ENCODE peak calls at places on chromosome 17, in seven cellular contexts. M is A549, W is cardiac fibroblast, R is prostate gland, Z is MM.1S, E is epithelial cell of esophagus, S is omental fat pad. C is an unnamed sample.

GRCh38 chr17:40551091-40551873 is 14.0 kb downstream of the CCR7 start:
- DNase-seq in M (peak), W (peak), R (no peak), Z (no peak), E (peak), S (peak), C (peak)

GRCh38 chr17:78716814-78717393 is 65.2 kb downstream of the CYTH1 start:
- DNase-seq in M (peak), W (peak), R (peak), Z (peak), E (peak), S (no peak), C (peak)

GRCh38 chr17:44204453-44204882 is 4.8 kb upstream of the ATXN7L3 start:
- DNase-seq in M (no peak), W (peak), R (no peak), Z (no peak), E (peak), S (no peak), C (no peak)

GRCh38 chr17:77696720-77697460 is 261.6 kb upstream of the TNRC6C start:
- DNase-seq in M (no peak), W (no peak), R (no peak), Z (no peak), E (no peak), S (no peak), C (no peak)

GRCh38 chr17:83069571-83069906 is 9.9 kb upstream of the METRNL start:
- DNase-seq in M (no peak), W (no peak), R (no peak), Z (no peak), E (no peak), S (no peak), C (no peak)

GRCh38 chr17:68539536-68540469 is 27.6 kb downstream of the PRKAR1A start:
- DNase-seq in M (peak), W (peak), R (no peak), Z (peak), E (peak), S (no peak), C (no peak)

GRCh38 chr17:63840591-63841349 is 1.7 kb downstream of the SMARCD2 start:
- DNase-seq in M (no peak), W (peak), R (peak), Z (no peak), E (no peak), S (no peak), C (no peak)

GRCh38 chr17:63918305-63918704 is 334 bp downstream of the GH1 start:
- DNase-seq in M (peak), W (peak), R (no peak), Z (no peak), E (no peak), S (no peak), C (no peak)

GRCh38 chr17:59839646-59840328 is 53.0 kb downstream of the TUBD1 start:
- DNase-seq in M (peak), W (peak), R (no peak), Z (no peak), E (no peak), S (no peak), C (no peak)

DNA sequence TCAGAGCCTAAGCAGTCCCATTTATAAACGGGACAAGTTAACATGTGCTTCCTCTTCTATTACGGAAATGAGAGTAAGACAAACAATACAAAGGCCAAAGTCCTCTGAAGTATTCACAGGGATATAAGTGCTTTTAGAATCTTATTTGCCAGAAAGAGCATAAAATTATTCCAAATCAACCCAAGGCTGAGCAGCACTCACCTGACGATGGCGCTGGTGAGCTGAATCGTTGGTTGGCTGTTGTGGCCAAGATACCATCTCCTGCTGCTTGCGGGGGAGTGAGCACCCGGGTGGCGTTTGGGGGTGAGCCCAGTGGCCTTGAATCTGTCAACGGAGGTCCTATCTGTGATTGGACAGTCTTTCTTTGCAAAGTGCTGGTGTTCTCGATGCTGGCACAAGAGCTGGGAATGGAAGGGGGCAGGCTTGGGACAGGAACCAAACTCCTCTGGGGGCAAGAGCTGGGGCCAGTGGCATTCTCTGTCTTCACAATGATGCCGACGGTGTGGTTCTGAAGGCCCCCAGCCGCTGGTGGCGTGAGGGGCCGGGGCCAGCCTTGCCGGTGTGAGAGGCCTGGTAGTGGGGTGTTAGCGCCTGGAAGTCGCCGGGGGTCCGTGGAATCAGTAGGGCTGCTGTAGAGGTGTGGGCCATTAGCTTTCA is 9.5 kb upstream of the DHRS13 start:
- DNase-seq in M (peak), W (no peak), R (no peak), Z (no peak), E (no peak), S (no peak), C (peak)
- TF ChIP-seq CTCF in M (peak), W (peak), R (no peak), Z (peak), E (no peak), S (no peak), C (no peak)

DNA sequence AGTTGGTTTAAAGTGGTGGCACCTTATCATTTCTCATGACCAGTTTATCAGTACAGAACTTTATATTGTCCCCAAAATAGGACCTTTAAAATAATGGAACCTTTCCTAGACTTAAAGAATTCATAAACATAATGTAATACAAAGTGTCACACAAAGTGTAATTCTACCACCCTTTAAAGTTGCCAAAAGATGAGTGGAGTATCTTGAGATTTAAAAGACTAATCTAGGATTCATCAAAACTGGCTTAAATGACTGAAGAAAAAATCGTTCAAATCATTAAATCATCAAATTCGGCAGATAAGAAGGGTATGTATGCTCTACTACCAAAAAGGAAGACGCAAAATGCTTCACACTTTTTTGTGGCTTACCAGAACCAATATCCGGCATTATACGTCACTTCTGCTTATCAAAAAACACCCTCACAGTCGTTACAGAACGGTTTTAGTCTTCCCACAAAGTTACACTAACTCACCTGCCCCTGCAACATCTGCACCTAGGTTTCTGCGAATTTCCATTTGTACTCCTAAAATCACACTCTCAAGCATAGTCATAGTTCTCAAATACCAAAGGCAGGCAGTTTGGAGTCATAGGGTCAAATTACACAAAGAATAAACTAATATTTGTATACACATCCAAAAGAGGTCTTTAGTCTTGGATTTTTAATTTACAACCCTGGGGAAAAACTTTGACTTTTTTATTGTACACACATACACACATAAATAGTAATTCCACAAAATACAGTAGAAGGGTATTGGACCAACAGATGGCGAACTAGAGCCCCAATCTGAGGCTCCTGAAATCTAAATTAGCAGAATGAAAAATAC is 1.4 kb upstream of the KANSL1 start:
- DNase-seq in M (peak), W (peak), R (no peak), Z (peak), E (peak), S (no peak), C (peak)
- TF ChIP-seq CTCF in M (peak), W (peak), R (peak), Z (peak), E (peak), S (no peak), C (peak)

DNA sequence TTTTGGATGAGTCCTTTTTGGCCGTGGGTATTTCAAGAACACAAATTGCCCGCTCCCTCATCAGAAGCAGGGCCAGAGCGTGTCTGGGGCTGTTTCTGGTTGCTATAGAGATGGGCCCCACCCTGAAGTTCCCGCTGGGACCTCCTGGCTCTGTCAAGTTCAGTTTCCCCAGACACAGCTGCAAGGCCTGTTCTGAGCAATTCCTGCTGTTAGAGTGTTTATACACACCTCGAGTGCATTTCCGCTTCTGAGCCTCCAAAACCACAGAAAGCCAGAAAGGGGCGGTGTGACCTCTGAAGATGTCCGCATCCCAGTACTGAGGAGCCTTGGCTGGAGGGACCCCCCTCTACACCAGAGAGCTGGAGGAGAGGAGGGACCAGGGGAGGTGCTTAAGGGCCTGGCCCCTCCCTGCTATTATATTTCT is 9.3 kb upstream of the WBP2 start:
- DNase-seq in M (no peak), W (peak), R (no peak), Z (peak), E (peak), S (no peak), C (peak)
- TF ChIP-seq CTCF in M (no peak), W (no peak), R (no peak), Z (no peak), E (no peak), S (no peak), C (no peak)

GRCh38 chr17:1630662-1631061 is 2.0 kb upstream of the SLC43A2 start:
- DNase-seq in M (no peak), W (no peak), R (no peak), Z (no peak), E (no peak), S (no peak), C (no peak)

GRCh38 chr17:1629647-1630310 is 1.1 kb upstream of the SLC43A2 start:
- DNase-seq in M (peak), W (peak), R (peak), Z (peak), E (peak), S (peak), C (peak)

GRCh38 chr17:1627987-1628855 is at the start of gene SLC43A2:
- DNase-seq in M (peak), W (peak), R (peak), Z (peak), E (peak), S (peak), C (peak)

GRCh38 chr17:1627219-1627986 is 1.2 kb downstream of the SLC43A2 start:
- DNase-seq in M (no peak), W (no peak), R (no peak), Z (no peak), E (no peak), S (no peak), C (no peak)

GRCh38 chr17:1628856-1629646 is 417 bp upstream of the SLC43A2 start:
- DNase-seq in M (peak), W (peak), R (peak), Z (peak), E (peak), S (peak), C (peak)
- TF ChIP-seq CTCF in M (peak), W (no peak), R (peak), Z (peak), E (no peak), S (no peak), C (no peak)

DNA sequence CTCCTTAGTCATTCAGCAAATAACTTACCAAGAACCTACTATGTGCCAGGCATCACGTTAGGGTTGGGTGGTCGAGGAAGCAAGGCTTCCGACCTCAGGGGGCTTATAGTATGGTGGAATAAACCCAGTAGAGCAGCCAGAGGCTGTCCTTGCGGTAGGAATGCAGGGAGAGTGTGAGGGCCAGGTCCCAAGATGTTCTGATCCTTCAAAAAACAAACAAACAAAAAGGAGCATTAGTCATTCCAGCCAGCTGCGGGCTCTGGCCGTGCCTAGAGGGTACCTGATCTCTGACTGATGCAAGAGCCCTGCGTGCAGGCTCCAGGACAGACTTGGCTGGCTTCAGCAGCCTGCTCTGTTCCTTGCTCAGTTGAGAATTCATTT is 18.2 kb downstream of the CYB5D2 start:
- DNase-seq in M (peak), W (peak), R (peak), Z (no peak), E (peak), S (no peak), C (no peak)
- TF ChIP-seq CTCF in M (no peak), W (peak), R (peak), Z (no peak), E (peak), S (no peak), C (no peak)

GRCh38 chr17:28727727-28728363 is 743 bp upstream of the NEK8 start:
- DNase-seq in M (peak), W (peak), R (peak), Z (peak), E (peak), S (peak), C (peak)
- TF ChIP-seq CTCF in M (peak), W (peak), R (peak), Z (peak), E (peak), S (no peak), C (no peak)

GRCh38 chr17:80263253-80264047 is 2.8 kb downstream of the RNF213 start:
- DNase-seq in M (peak), W (peak), R (peak), Z (peak), E (peak), S (peak), C (peak)
- TF ChIP-seq CTCF in M (no peak), W (no peak), R (peak), Z (peak), E (no peak), S (no peak), C (no peak)

GRCh38 chr17:73340093-73340596 is 28.3 kb upstream of the CDC42EP4 start:
- DNase-seq in M (peak), W (peak), R (no peak), Z (no peak), E (peak), S (peak), C (peak)
- TF ChIP-seq CTCF in M (peak), W (peak), R (no peak), Z (no peak), E (peak), S (no peak), C (no peak)

GRCh38 chr17:31064707-31065106 is 30.1 kb upstream of the NF1 start:
- DNase-seq in M (no peak), W (no peak), R (no peak), Z (no peak), E (peak), S (no peak), C (no peak)

GRCh38 chr17:31073411-31073810 is 21.4 kb upstream of the NF1 start:
- DNase-seq in M (no peak), W (no peak), R (no peak), Z (no peak), E (no peak), S (no peak), C (no peak)

GRCh38 chr17:31067699-31068184 is 27.0 kb upstream of the NF1 start:
- DNase-seq in M (peak), W (peak), R (no peak), Z (no peak), E (peak), S (no peak), C (no peak)

GRCh38 chr17:31072186-31072585 is 22.6 kb upstream of the NF1 start:
- DNase-seq in M (no peak), W (peak), R (peak), Z (no peak), E (peak), S (no peak), C (no peak)

DNA sequence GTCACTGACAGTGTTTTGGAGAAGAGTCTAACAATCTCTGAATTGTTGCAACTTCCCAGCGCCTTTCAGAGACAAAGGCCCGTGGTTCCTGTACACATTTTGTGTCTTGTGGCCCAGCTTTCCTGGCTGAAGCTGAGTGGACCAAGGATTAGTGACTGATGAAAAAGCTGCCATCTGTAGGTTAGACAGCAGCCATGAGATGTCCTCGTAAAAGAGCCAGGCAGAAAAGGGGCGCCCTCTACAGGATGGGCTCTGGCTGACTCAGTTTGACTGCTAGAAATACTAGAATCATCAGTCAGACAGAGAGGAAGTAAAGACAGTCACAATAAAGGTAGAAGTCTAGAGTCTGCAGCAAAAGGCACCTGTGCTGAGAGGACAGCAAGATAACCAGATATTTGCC is 26.5 kb upstream of the NF1 start:
- DNase-seq in M (peak), W (peak), R (no peak), Z (no peak), E (peak), S (no peak), C (peak)
- TF ChIP-seq CTCF in M (peak), W (peak), R (no peak), Z (peak), E (peak), S (no peak), C (peak)

GRCh38 chr17:49703557-49704277 is 4.0 kb downstream of the SLC35B1 start:
- DNase-seq in M (peak), W (peak), R (peak), Z (peak), E (peak), S (no peak), C (peak)
- TF ChIP-seq CTCF in M (peak), W (peak), R (peak), Z (peak), E (peak), S (no peak), C (peak)